ENCODE peak calls at places on chromosome 15, in six cellular contexts. One of them, this sample, is unnamed.

GRCh38 chr15:31292391-31293020 is 34.1 kb upstream of the KLF13 start:
- DNase-seq in cortex of kidney: no peak
- DNase-seq in amygdala: peak
- DNase-seq in tibial nerve: no peak
- DNase-seq in HuH-7: no peak
- DNase-seq in foreskin fibroblast: no peak
- DNase-seq in this sample: peak

GRCh38 chr15:67884514-67885225 is 44.8 kb upstream of the RNU6-1 start:
- DNase-seq in cortex of kidney: no peak
- DNase-seq in amygdala: peak
- DNase-seq in tibial nerve: peak
- DNase-seq in HuH-7: peak
- DNase-seq in foreskin fibroblast: peak
- DNase-seq in this sample: peak

GRCh38 chr15:73930371-73930770 is 4.1 kb downstream of the LOXL1 start:
- DNase-seq in cortex of kidney: no peak
- DNase-seq in amygdala: no peak
- DNase-seq in tibial nerve: no peak
- DNase-seq in HuH-7: no peak
- DNase-seq in foreskin fibroblast: peak
- DNase-seq in this sample: no peak

GRCh38 chr15:73550190-73550589 is 83.0 kb downstream of the NPTN start:
- DNase-seq in cortex of kidney: no peak
- DNase-seq in amygdala: no peak
- DNase-seq in tibial nerve: no peak
- DNase-seq in HuH-7: no peak
- DNase-seq in foreskin fibroblast: peak
- DNase-seq in this sample: no peak

GRCh38 chr15:25177955-25178801 is 223.4 kb downstream of the SNRPN start:
- DNase-seq in cortex of kidney: no peak
- DNase-seq in amygdala: no peak
- DNase-seq in tibial nerve: peak
- DNase-seq in HuH-7: no peak
- DNase-seq in foreskin fibroblast: no peak
- DNase-seq in this sample: no peak

GRCh38 chr15:75661041-75661778 is 13.5 kb downstream of the SNX33 start:
- DNase-seq in cortex of kidney: no peak
- DNase-seq in amygdala: no peak
- DNase-seq in tibial nerve: peak
- DNase-seq in HuH-7: no peak
- DNase-seq in foreskin fibroblast: peak
- DNase-seq in this sample: peak

GRCh38 chr15:82894971-82895520 is 57.5 kb downstream of the HOMER2 start:
- DNase-seq in cortex of kidney: no peak
- DNase-seq in amygdala: no peak
- DNase-seq in tibial nerve: no peak
- DNase-seq in HuH-7: no peak
- DNase-seq in foreskin fibroblast: peak
- DNase-seq in this sample: no peak

GRCh38 chr15:69388259-69388658 is 25.9 kb upstream of the KIF23 start:
- DNase-seq in cortex of kidney: no peak
- DNase-seq in amygdala: no peak
- DNase-seq in tibial nerve: no peak
- DNase-seq in HuH-7: no peak
- DNase-seq in foreskin fibroblast: peak
- DNase-seq in this sample: no peak

GRCh38 chr15:52523192-52523591 is 5.5 kb downstream of the MYO5A start:
- DNase-seq in cortex of kidney: no peak
- DNase-seq in amygdala: no peak
- DNase-seq in tibial nerve: no peak
- DNase-seq in HuH-7: no peak
- DNase-seq in foreskin fibroblast: peak
- DNase-seq in this sample: no peak

GRCh38 chr15:79811406-79812405 is 85.1 kb downstream of the MTHFS start:
- DNase-seq in cortex of kidney: no peak
- DNase-seq in amygdala: peak
- DNase-seq in tibial nerve: peak
- DNase-seq in HuH-7: no peak
- DNase-seq in foreskin fibroblast: peak
- DNase-seq in this sample: no peak

GRCh38 chr15:25600751-25601150 is 161.9 kb upstream of the UBE3A start:
- DNase-seq in cortex of kidney: no peak
- DNase-seq in amygdala: no peak
- DNase-seq in tibial nerve: no peak
- DNase-seq in HuH-7: no peak
- DNase-seq in foreskin fibroblast: no peak
- DNase-seq in this sample: no peak

GRCh38 chr15:101521084-101521483 is 31.6 kb upstream of the PCSK6 start:
- DNase-seq in cortex of kidney: no peak
- DNase-seq in amygdala: no peak
- DNase-seq in tibial nerve: no peak
- DNase-seq in HuH-7: no peak
- DNase-seq in foreskin fibroblast: no peak
- DNase-seq in this sample: no peak

GRCh38 chr15:78046796-78047341 is 30.6 kb downstream of the TBC1D2B start:
- DNase-seq in cortex of kidney: no peak
- DNase-seq in amygdala: no peak
- DNase-seq in tibial nerve: no peak
- DNase-seq in HuH-7: no peak
- DNase-seq in foreskin fibroblast: no peak
- DNase-seq in this sample: no peak

GRCh38 chr15:40549894-40550293 is 14.9 kb downstream of the CCDC32 start:
- DNase-seq in cortex of kidney: no peak
- DNase-seq in amygdala: no peak
- DNase-seq in tibial nerve: no peak
- DNase-seq in HuH-7: no peak
- DNase-seq in foreskin fibroblast: no peak
- DNase-seq in this sample: no peak

GRCh38 chr15:42547926-42548257 is 701 bp downstream of the LRRC57 start:
- DNase-seq in cortex of kidney: no peak
- DNase-seq in amygdala: no peak
- DNase-seq in tibial nerve: no peak
- DNase-seq in HuH-7: peak
- DNase-seq in foreskin fibroblast: no peak
- DNase-seq in this sample: peak

GRCh38 chr15:56128081-56128480 is 115.6 kb downstream of the RFX7 start:
- DNase-seq in cortex of kidney: no peak
- DNase-seq in amygdala: no peak
- DNase-seq in tibial nerve: no peak
- DNase-seq in HuH-7: no peak
- DNase-seq in foreskin fibroblast: no peak
- DNase-seq in this sample: no peak

GRCh38 chr15:88448991-88449461 is 18.2 kb downstream of the MRPL46 start:
- DNase-seq in cortex of kidney: no peak
- DNase-seq in amygdala: no peak
- DNase-seq in tibial nerve: no peak
- DNase-seq in HuH-7: no peak
- DNase-seq in foreskin fibroblast: no peak
- DNase-seq in this sample: no peak

GRCh38 chr15:96171271-96171739 is 159.2 kb upstream of the NR2F2 start:
- DNase-seq in cortex of kidney: no peak
- DNase-seq in amygdala: no peak
- DNase-seq in tibial nerve: no peak
- DNase-seq in HuH-7: peak
- DNase-seq in foreskin fibroblast: no peak
- DNase-seq in this sample: peak